ENCODE peak calls at places on chromosomes 11 and 22, in four cellular contexts. J is NCI-H345; L is adrenal gland; E is stimulated activated CD4-positive, alpha-beta T cell treated with anti-CD3 and anti-CD28 coated beads, Interleukin-15, amount 100 ng/mL, for 1 hour. N is an unnamed sample.
A peak's percentile ranks its signal among the peaks of the same experiment; 100 is the strongest.

GRCh38 chr11:60776167-60776566 is 9.0 kb upstream of the MS4A10 start:
- DNase-seq in J (no peak), L (no peak), E (no peak), N (no peak)

GRCh38 chr11:76947790-76948189 is 86.4 kb upstream of the B3GNT6 start:
- DNase-seq in J (no peak), L (no peak), E (no peak), N (no peak)

GRCh38 chr11:128738942-128739341 is 45.1 kb downstream of the FLI1 start:
- DNase-seq in J (no peak), L (no peak), E (no peak), N (no peak)

GRCh38 chr11:9861860-9862725 is 198.2 kb downstream of the SWAP70 start:
- DNase-seq in J (peak; percentile 50), L (peak; percentile 39), E (no peak), N (peak; percentile 45)

GRCh38 chr11:8221917-8222316 is 41.8 kb downstream of the LMO1 start:
- DNase-seq in J (no peak), L (no peak), E (no peak), N (no peak)

GRCh38 chr11:102727890-102728289 is 3.1 kb upstream of the MMP8 start:
- DNase-seq in J (no peak), L (no peak), E (no peak), N (peak; percentile 61)

GRCh38 chr11:111663820-111664219 is 61.6 kb downstream of the SIK2 start:
- DNase-seq in J (no peak), L (peak; percentile 56), E (no peak), N (peak; percentile 8)

GRCh38 chr11:76701701-76702100 is 31.2 kb upstream of the LRRC32 start:
- DNase-seq in J (no peak), L (peak; percentile 80), E (no peak), N (no peak)

GRCh38 chr22:23836692-23837495 is 1.9 kb downstream of the DERL3 start:
- DNase-seq in J (no peak), L (no peak), E (no peak), N (no peak)

GRCh38 chr11:45907911-45908370 is 870 bp upstream of the FREY1 start:
- DNase-seq in J (no peak), L (no peak), E (no peak), N (no peak)

GRCh38 chr11:56916162-56916561 is 72.6 kb upstream of the OR5AK2 start:
- DNase-seq in J (no peak), L (no peak), E (no peak), N (no peak)

GRCh38 chr22:41800348-41801146 is at the start of gene CCDC134:
- DNase-seq in J (peak; percentile 89), L (peak; percentile 92), E (peak; percentile 84), N (peak; percentile 32)